ENCODE peak calls at places on chromosome X, in eight cellular contexts. U is coronary artery; X is T-cell; P is amniotic epithelial cell; L is activated CD8-positive, alpha-beta memory T cell treated with anti-CD3 and anti-CD28 coated beads for 1 hour; N is stimulated activated CD8-positive, alpha-beta memory T cell treated with anti-CD3 and anti-CD28 coated beads, Interleukin-4, amount 100 ng/mL, for 24 hours; M is GM03348; C is hypothalamus. B is an unnamed sample.

GRCh38 chrX:70293621-70294020 is 3.7 kb downstream of the KIF4A start:
- DNase-seq in U (no peak), X (no peak), P (peak), L (no peak), N (no peak), M (no peak), C (no peak), B (no peak)

GRCh38 chrX:78102100-78102499 is 1.9 kb upstream of the PGK1 start:
- DNase-seq in U (no peak), X (no peak), P (peak), L (no peak), N (no peak), M (no peak), C (no peak), B (no peak)

GRCh38 chrX:124347242-124347641 is 879 bp downstream of the SH2D1A start:
- DNase-seq in U (no peak), X (no peak), P (no peak), L (no peak), N (no peak), M (no peak), C (no peak), B (no peak)

GRCh38 chrX:45261005-45261404 is 60.3 kb upstream of the DIPK2B start:
- DNase-seq in U (no peak), X (no peak), P (no peak), L (no peak), N (no peak), M (no peak), C (no peak), B (no peak)

GRCh38 chrX:111460612-111461011 is 48.6 kb upstream of the DCX start:
- DNase-seq in U (no peak), X (no peak), P (peak), L (no peak), N (no peak), M (no peak), C (no peak), B (no peak)

GRCh38 chrX:14073158-14073557 is 43.5 kb upstream of the GEMIN8 start:
- DNase-seq in U (no peak), X (no peak), P (no peak), L (no peak), N (no peak), M (no peak), C (no peak), B (no peak)

GRCh38 chrX:49230500-49231232 is 2.5 kb downstream of the CACNA1F start:
- DNase-seq in U (no peak), X (peak), P (peak), L (no peak), N (peak), M (peak), C (peak), B (peak)

GRCh38 chrX:142613403-142613802 is 408.3 kb upstream of the MAGEC2 start:
- DNase-seq in U (no peak), X (no peak), P (no peak), L (no peak), N (no peak), M (no peak), C (no peak), B (no peak)

GRCh38 chrX:70044541-70045245 is 5.0 kb downstream of the AWAT2 start:
- DNase-seq in U (no peak), X (no peak), P (no peak), L (no peak), N (no peak), M (peak), C (no peak), B (no peak)

GRCh38 chrX:107213477-107213876 is 7.1 kb downstream of the DNAAF6 start:
- DNase-seq in U (no peak), X (no peak), P (no peak), L (no peak), N (no peak), M (no peak), C (no peak), B (no peak)

GRCh38 chrX:74242484-74243138 is 61.4 kb upstream of the ZCCHC13 start:
- DNase-seq in U (no peak), X (no peak), P (peak), L (no peak), N (no peak), M (no peak), C (no peak), B (no peak)

GRCh38 chrX:53992589-53992988 is 51.7 kb downstream of the PHF8 start:
- DNase-seq in U (no peak), X (no peak), P (no peak), L (no peak), N (no peak), M (no peak), C (no peak), B (no peak)

GRCh38 chrX:96692911-96693310 is 8.3 kb downstream of the DIAPH2 start:
- DNase-seq in U (no peak), X (no peak), P (no peak), L (no peak), N (no peak), M (peak), C (no peak), B (no peak)

GRCh38 chrX:154401045-154401799 is 3.0 kb downstream of the RPL10 start:
- DNase-seq in U (no peak), X (no peak), P (no peak), L (no peak), N (no peak), M (no peak), C (no peak), B (no peak)

GRCh38 chrX:38561951-38562719 is 793 bp downstream of the TSPAN7 start:
- DNase-seq in U (no peak), X (no peak), P (no peak), L (no peak), N (no peak), M (peak), C (peak), B (no peak)